ENCODE peak calls at places on chromosomes 1 and 21, in four cellular contexts. C, W, O and N are unnamed samples.
A peak's percentile ranks its signal among the peaks of the same experiment; 100 is the strongest.

GRCh38 chr1:18463984-18464664 is 16.6 kb upstream of the KLHDC7A start:
- DNase-seq in C (no peak), W (no peak), O (no peak), N (no peak)

GRCh38 chr1:36134805-36135339 is 9.8 kb upstream of the COL8A2 start:
- DNase-seq in C (no peak), W (peak; percentile 34), O (peak; percentile 85), N (peak; percentile 38)

GRCh38 chr1:4006676-4007374 is 106.8 kb upstream of the C1orf174 start:
- DNase-seq in C (no peak), W (no peak), O (no peak), N (no peak)

GRCh38 chr1:6483010-6483760 is 8.3 kb downstream of the PLEKHG5 start:
- DNase-seq in C (no peak), W (no peak), O (no peak), N (no peak)

GRCh38 chr1:60875139-60875538 is 207.2 kb upstream of the NFIA start:
- DNase-seq in C (no peak), W (no peak), O (no peak), N (no peak)

GRCh38 chr1:199129247-199129646 is 490.4 kb downstream of the PTPRC start:
- DNase-seq in C (no peak), W (no peak), O (no peak), N (peak; percentile 10)

GRCh38 chr1:189992856-189993255 is 484.8 kb downstream of the BRINP3 start:
- DNase-seq in C (no peak), W (no peak), O (no peak), N (no peak)

GRCh38 chr1:203133969-203134725 is 6.6 kb downstream of the ADORA1 start:
- DNase-seq in C (no peak), W (no peak), O (no peak), N (peak; percentile 49)

GRCh38 chr1:63928197-63929105 is 154.6 kb downstream of the ROR1 start:
- DNase-seq in C (no peak), W (no peak), O (no peak), N (no peak)

GRCh38 chr1:6891781-6892579 is 106.7 kb downstream of the CAMTA1 start:
- DNase-seq in C (no peak), W (no peak), O (no peak), N (no peak)

GRCh38 chr1:238581332-238581731 is 690.6 kb upstream of the ZP4 start:
- DNase-seq in C (no peak), W (no peak), O (no peak), N (no peak)

GRCh38 chr21:44930543-44930981 is 9.3 kb upstream of the SLX9 start:
- DNase-seq in C (no peak), W (no peak), O (no peak), N (no peak)

GRCh38 chr1:88800382-88801051 is 90.8 kb downstream of the GTF2B start:
- DNase-seq in C (no peak), W (peak; percentile 41), O (peak; percentile 57), N (peak; percentile 13)

GRCh38 chr1:84298688-84299535 is 2.6 kb upstream of the SAMD13 start:
- DNase-seq in C (no peak), W (peak; percentile 34), O (peak; percentile 59), N (no peak)

GRCh38 chr1:202968895-202969295 is 1.8 kb upstream of the CYB5R1 start:
- DNase-seq in C (peak; percentile 33), W (peak; percentile 75), O (peak; percentile 90), N (peak; percentile 65)

GRCh38 chr1:10737268-10737624 is 59.2 kb downstream of the CASZ1 start:
- DNase-seq in C (no peak), W (no peak), O (no peak), N (no peak)

GRCh38 chr1:90344963-90345730 is 350.2 kb downstream of the ZNF326 start:
- DNase-seq in C (no peak), W (no peak), O (no peak), N (no peak)

GRCh38 chr1:44801491-44802305 is 1.5 kb downstream of the PLK3 start:
- DNase-seq in C (no peak), W (no peak), O (peak; percentile 64), N (no peak)

GRCh38 chr1:87778896-87779295 is 450.2 kb downstream of the LMO4 start:
- DNase-seq in C (no peak), W (no peak), O (no peak), N (peak; percentile 24)

GRCh38 chr1:179930867-179931266 is 23.7 kb upstream of the CEP350 start:
- DNase-seq in C (no peak), W (peak; percentile 18), O (no peak), N (peak; percentile 8)

GRCh38 chr1:96538883-96539282 is 182.7 kb upstream of the PTBP2 start:
- DNase-seq in C (no peak), W (no peak), O (no peak), N (peak; percentile 94)

GRCh38 chr1:53585116-53585515 is 125.9 kb downstream of the DMRTB1 start:
- DNase-seq in C (peak; percentile 3), W (no peak), O (no peak), N (peak; percentile 83)
- TF ChIP-seq CEBPB in C (no peak), W (no peak), O (no peak), N (no peak)

GRCh38 chr1:71089536-71090270 is 8.9 kb upstream of the ZRANB2 start:
- DNase-seq in C (no peak), W (no peak), O (no peak), N (peak; percentile 69)

GRCh38 chr1:71097428-71097827 is 16.6 kb upstream of the ZRANB2 start:
- DNase-seq in C (no peak), W (no peak), O (no peak), N (no peak)

GRCh38 chr1:71088645-71089287 is 7.9 kb upstream of the ZRANB2 start:
- DNase-seq in C (no peak), W (no peak), O (no peak), N (no peak)

GRCh38 chr1:71093938-71094337 is 13.1 kb upstream of the ZRANB2 start:
- DNase-seq in C (no peak), W (peak; percentile 16), O (peak; percentile 9), N (peak; percentile 45)
- TF ChIP-seq CTCF in C (no peak), W (peak; percentile 37), O (peak; percentile 16), N (peak; percentile 74)

GRCh38 chr1:198118136-198118535 is 38.7 kb upstream of the NEK7 start:
- DNase-seq in C (no peak), W (peak; percentile 29), O (peak; percentile 13), N (peak; percentile 99)
- TF ChIP-seq ELK1 in C (no peak), W (no peak), O (no peak), N (no peak)

GRCh38 chr21:37546949-37547614 is 180.5 kb downstream of the DYRK1A start:
- DNase-seq in C (no peak), W (no peak), O (peak; percentile 57), N (no peak)
- TF ChIP-seq CEBPB in C (no peak), W (no peak), O (no peak), N (no peak)

DNA sequence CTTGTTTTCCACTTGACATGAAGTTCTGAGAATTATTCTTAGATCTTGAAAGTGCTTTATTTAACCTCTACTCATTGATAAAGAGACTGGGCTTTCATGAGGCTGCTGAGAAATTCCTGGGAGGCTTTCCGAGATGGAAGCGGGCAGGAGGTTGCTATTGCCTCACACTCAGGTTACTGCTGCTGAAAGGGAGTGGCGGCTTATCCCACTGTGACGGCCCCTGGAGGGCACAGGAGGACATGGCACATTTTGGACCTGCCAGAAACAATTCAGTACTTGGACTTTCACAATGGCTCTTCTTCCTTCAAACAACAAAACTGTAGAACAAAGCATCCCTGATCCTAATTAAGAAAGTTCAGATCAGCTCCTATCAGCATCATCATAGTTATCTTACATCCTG is 16.2 kb upstream of the MARK1 start:
- DNase-seq in C (no peak), W (no peak), O (peak; percentile 7), N (no peak)
- TF ChIP-seq CTCF in C (no peak), W (no peak), O (peak; percentile 39), N (no peak)

GRCh38 chr1:212916395-212917133 is 33.8 kb upstream of the VASH2 start:
- DNase-seq in C (no peak), W (no peak), O (peak; percentile 39), N (peak; percentile 22)
- TF ChIP-seq ELK1 in C (no peak), W (no peak), O (no peak), N (no peak)

DNA sequence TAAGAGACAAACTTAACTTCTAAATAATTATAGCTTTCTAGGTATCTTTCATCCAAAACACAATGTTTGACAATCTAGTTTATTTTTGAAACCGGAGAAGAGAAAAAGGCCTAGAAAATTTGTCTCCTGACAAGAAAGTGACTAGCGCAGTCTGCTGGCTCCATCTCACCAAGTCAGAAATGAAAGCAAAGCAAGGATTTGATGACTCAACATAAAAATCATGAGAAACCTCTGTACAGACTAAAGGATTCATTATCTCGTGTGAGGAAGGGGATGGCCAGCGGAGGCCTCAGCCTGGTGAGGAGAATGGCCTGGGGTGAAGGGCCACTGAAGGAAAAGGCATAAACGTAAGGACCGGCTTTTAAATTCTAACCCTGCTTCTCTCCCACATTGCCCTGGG is 20.0 kb upstream of the TSNAX start:
- DNase-seq in C (no peak), W (no peak), O (no peak), N (peak; percentile 16)
- TF ChIP-seq CEBPB in C (no peak), W (no peak), O (no peak), N (no peak)